ENCODE peak calls at places on chromosomes 12 and 14, in four cellular contexts. R is dorsolateral prefrontal cortex; Z is CD8-positive, alpha-beta T cell; O is cardiac fibroblast. K is an unnamed sample.

GRCh38 chr12:112685321-112685720 is 106.2 kb upstream of the RPH3A start:
- DNase-seq in R (no peak), Z (no peak), O (no peak), K (no peak)

GRCh38 chr12:123398918-123399617 is 15.1 kb downstream of the KMT5A start:
- DNase-seq in R (no peak), Z (no peak), O (no peak), K (no peak)

GRCh38 chr12:74328623-74329022 is 209.0 kb upstream of the ATXN7L3B start:
- DNase-seq in R (no peak), Z (no peak), O (no peak), K (peak; percentile 8)

GRCh38 chr14:75984674-75985073 is 889 bp upstream of the IFT43 start:
- DNase-seq in R (no peak), Z (no peak), O (no peak), K (no peak)

GRCh38 chr14:23383041-23383440 is 6.2 kb downstream of the CMTM5 start:
- DNase-seq in R (no peak), Z (no peak), O (no peak), K (no peak)

GRCh38 chr14:72547999-72548398 is 345.9 kb downstream of the DPF3 start:
- DNase-seq in R (no peak), Z (no peak), O (no peak), K (no peak)

GRCh38 chr12:126708492-126708896 is 1558.5 kb upstream of the TMEM132C start:
- DNase-seq in R (no peak), Z (no peak), O (peak; percentile 68), K (peak; percentile 1)

GRCh38 chr12:125143491-125143890 is 78.3 kb downstream of the AACS start:
- DNase-seq in R (peak; percentile 76), Z (no peak), O (peak; percentile 59), K (peak; percentile 26)

GRCh38 chr12:85588221-85588620 is 248.0 kb downstream of the RASSF9 start:
- DNase-seq in R (no peak), Z (no peak), O (no peak), K (no peak)

GRCh38 chr12:82593901-82594396 is 92.8 kb upstream of the TMTC2 start:
- DNase-seq in R (peak; percentile 30), Z (no peak), O (no peak), K (no peak)

GRCh38 chr14:91318911-91319310 is 74.4 kb upstream of the GPR68 start:
- DNase-seq in R (no peak), Z (no peak), O (no peak), K (no peak)

GRCh38 chr14:91316761-91317160 is 72.3 kb upstream of the GPR68 start:
- DNase-seq in R (no peak), Z (no peak), O (no peak), K (no peak)

GRCh38 chr14:91320266-91320665 is 75.8 kb upstream of the GPR68 start:
- DNase-seq in R (no peak), Z (no peak), O (no peak), K (no peak)

GRCh38 chr14:91315844-91316267 is 71.4 kb upstream of the GPR68 start:
- DNase-seq in R (no peak), Z (peak; percentile 73), O (no peak), K (no peak)

DNA sequence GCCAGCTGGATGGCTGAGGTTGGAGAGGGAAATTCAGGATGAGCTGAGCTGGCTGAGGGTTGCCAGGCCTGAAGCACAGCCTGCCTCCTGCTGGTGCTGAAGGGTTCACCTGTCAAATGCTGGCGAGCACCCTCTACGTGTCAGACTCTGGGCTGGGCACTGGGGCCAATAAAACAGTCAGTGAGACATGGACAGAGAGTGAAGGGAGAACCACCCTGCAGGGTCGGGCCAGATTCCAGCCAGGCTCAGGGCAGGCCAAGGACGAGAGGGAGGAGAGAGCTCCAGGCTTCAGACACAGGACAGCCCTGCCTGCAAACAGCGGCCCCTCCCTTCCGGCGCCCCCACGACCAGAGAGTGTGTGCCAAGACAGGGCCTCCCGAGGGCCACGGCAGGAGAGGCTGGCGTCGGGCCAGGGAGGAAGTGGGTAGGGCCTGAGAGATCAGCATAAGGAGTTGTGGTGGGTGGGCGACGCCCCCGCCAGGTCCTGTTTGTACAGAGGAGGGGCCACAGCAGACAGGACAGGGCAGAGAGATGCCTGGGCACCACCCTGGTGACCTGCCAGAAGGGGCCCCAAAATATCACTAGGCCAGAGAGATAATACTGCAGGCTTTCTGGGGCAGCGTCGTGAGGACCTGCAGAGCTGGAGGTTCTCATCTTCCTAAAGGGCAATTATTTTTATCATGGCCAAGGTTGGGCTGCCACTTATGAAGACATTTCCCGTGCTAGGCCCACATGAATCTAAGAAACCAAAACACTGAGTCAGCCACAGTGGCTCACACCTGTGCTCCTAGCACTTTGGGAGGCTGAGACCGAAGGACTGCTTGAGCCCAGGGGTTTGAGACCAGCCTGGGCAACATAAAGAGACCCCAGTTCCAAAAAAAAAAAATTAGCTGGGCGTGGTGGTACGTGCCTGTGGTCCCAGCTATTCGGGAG is 73.1 kb upstream of the GPR68 start:
- DNase-seq in R (no peak), Z (peak; percentile 51), O (peak; percentile 22), K (no peak)
- TF ChIP-seq CTCF in R (no peak), Z (no peak), O (peak; percentile 12), K (no peak)

DNA sequence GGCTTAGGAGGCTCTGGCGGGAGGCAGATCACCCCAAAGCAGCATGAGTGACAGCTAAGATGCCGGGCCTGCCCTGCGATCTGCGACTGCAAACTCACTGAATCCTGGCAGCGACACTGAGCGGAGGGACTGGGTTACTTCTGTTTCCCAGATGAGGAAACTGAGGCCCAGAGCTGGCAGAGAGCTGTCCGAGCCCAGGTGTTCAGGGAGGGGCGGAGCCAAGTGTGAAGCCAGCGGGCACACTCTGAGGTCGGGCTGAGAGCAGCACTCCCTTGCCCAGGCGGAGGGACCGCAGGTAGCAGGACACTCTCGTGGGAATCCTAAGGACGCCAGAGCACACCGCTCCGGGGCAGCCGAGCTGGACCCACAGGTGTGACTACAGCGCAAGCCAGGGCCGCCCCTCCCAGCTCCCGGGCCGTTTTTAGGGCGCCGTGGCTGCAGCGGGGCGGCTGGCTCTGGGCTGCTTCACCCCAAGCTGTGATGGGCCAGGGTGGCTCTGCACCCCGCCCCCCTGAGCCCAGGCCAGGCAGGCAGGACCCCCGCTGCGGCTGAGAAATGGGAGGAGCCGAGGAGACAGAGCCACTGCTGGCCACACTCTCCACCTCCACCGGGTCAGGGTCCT is 27.4 kb downstream of the MMP17 start:
- DNase-seq in R (no peak), Z (no peak), O (no peak), K (no peak)
- H3K4me3 ChIP-seq in R (no peak overlapping the region), Z (no peak overlapping the region), O (no peak overlapping the region), K (no peak overlapping the region)

GRCh38 chr12:53324779-53325538 is 3.5 kb upstream of the AAAS start:
- DNase-seq in R (peak; percentile 90), Z (peak; percentile 60), O (peak; percentile 92), K (peak; percentile 91)

GRCh38 chr12:53326460-53327185 is 5.2 kb upstream of the AAAS start:
- DNase-seq in R (no peak), Z (no peak), O (no peak), K (no peak)

GRCh38 chr12:53325539-53326061 is 4.2 kb upstream of the AAAS start:
- DNase-seq in R (peak; percentile 89), Z (no peak), O (no peak), K (no peak)

GRCh38 chr12:53327435-53328042 is 6.1 kb upstream of the AAAS start:
- DNase-seq in R (no peak), Z (no peak), O (peak; percentile 48), K (peak; percentile 24)

DNA sequence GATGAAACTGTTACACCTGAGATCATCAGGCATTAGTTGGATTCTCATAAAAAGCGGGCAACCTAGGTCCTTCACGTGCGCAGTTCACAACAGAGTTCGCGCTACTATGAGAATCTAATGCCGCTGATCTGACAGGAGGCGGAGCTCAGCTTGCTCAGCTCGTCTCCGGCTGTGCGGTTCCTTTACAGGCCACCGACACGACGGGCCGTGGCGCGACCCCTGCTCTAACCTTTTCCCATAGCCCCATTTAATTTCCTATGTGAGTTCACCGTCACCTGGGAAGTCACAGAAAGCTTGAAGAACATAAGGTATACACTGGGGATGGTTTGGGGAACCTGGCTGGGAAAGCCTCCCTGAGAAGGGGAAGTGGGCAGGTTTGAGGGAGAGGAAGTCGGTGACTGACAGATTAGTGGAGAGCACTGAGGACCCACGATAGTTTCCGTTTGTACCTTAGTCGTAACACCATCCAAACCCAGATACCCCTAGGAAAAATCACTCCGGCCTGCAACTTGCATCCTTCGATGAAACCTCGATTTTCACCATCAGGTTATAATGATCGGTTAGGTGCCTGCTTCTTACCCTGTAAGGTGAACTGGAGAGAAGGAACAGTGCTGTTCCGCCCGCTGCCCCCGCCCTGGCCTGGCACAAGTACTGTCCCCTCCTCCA is 2.8 kb upstream of the AAAS start:
- DNase-seq in R (no peak), Z (no peak), O (no peak), K (peak; percentile 10)
- TF ChIP-seq CTCF in R (no peak), Z (no peak), O (no peak), K (no peak)

DNA sequence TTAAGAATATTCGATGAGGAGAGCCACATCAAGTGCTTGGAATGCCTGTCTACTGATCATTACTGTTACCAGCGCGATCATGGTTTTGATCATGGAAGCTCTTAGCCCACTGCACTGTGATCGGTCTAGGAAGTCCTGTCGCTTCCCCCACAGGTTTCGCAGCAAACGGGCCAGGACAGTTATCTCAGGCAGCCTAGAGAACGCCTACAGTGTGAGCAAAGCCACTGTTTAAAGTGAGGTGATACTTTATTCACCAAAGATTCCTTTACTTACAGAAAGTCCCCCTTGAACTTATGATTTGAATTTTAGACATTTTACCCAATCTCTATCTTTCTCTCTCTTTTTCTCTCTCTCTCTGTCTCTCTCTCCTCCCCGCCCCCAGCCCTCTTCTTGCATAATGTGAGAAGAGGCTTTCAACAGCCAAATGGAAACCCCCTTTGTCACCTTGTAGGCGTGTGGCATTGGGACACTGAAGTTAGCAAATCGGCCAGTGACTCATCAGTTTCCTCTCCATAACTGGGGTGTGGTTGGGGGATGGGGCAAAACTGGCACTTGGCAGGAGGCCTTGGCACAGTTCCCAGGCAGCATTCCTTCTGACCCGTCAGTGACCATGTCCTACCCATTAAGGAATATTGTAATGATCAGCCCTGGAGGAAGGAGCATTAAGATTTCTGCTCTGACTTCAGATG is 214.8 kb downstream of the CHST11 start:
- DNase-seq in R (peak; percentile 65), Z (peak; percentile 39), O (peak; percentile 97), K (peak; percentile 81)
- H3K4me3 ChIP-seq in R (no peak overlapping the region), Z (no peak overlapping the region), O (no peak overlapping the region), K (no peak overlapping the region)

GRCh38 chr12:64883264-64884163 is 59.1 kb downstream of the TBC1D30 start:
- DNase-seq in R (no peak), Z (no peak), O (no peak), K (no peak)
- TF ChIP-seq CTCF in R (no peak), Z (no peak), O (no peak), K (peak; percentile 12)

GRCh38 chr12:6226002-6226700 is 26.0 kb downstream of the CD9 start:
- DNase-seq in R (peak; percentile 70), Z (no peak), O (peak; percentile 76), K (peak; percentile 61)
- H3K4me3 ChIP-seq in R (peak overlapping the region; percentile 15), Z (no peak overlapping the region), O (peak overlapping the region; percentile 21), K (peak overlapping the region; percentile 4)

GRCh38 chr12:13440844-13441243 is 244.3 kb downstream of the EMP1 start:
- DNase-seq in R (no peak), Z (no peak), O (no peak), K (no peak)
- TF ChIP-seq CTCF in R (no peak), Z (no peak), O (no peak), K (no peak)

K was measured in choroid plexus epithelial cell.